ENCODE peak calls at places on chromosomes 11 and 22, in six cellular contexts. E is K562, T is HCT116, H is H1, P is HepG2, C is GM12878. W is an unnamed sample.

GRCh38 chr11:36622431-36623136 is 24.5 kb upstream of the RAG2 start:
- DNase-seq in E (peak), T (peak), H (no peak), P (peak), C (no peak), W (peak)

GRCh38 chr11:9691865-9692264 is 28.0 kb downstream of the SWAP70 start:
- DNase-seq in E (no peak), T (peak), H (no peak), P (no peak), C (no peak), W (peak)

GRCh38 chr11:48154162-48154561 is 62.4 kb upstream of the OR4B1 start:
- DNase-seq in E (no peak), T (no peak), H (no peak), P (no peak), C (no peak), W (peak)

GRCh38 chr22:24208012-24208749 is 26.9 kb downstream of the SUSD2 start:
- DNase-seq in E (no peak), T (peak), H (no peak), P (peak), C (no peak), W (peak)

GRCh38 chr11:64865286-64866172 is 12.9 kb downstream of the EHD1 start:
- DNase-seq in E (no peak), T (no peak), H (no peak), P (no peak), C (no peak), W (no peak)

GRCh38 chr11:12066799-12067508 is 43.4 kb upstream of the MICAL2 start:
- DNase-seq in E (no peak), T (no peak), H (no peak), P (peak), C (no peak), W (no peak)

GRCh38 chr22:46775364-46775758 is 12.9 kb downstream of the TBC1D22A start:
- DNase-seq in E (no peak), T (no peak), H (no peak), P (no peak), C (no peak), W (no peak)

GRCh38 chr11:47257178-47257517 is 648 bp upstream of the NR1H3 start:
- DNase-seq in E (no peak), T (no peak), H (no peak), P (no peak), C (no peak), W (no peak)

GRCh38 chr11:6667733-6668374 is 12.2 kb upstream of the DCHS1 start:
- DNase-seq in E (peak), T (peak), H (no peak), P (peak), C (peak), W (peak)

GRCh38 chr22:45859231-45860161 is 117.5 kb downstream of the WNT7B start:
- DNase-seq in E (no peak), T (no peak), H (no peak), P (peak), C (no peak), W (no peak)

GRCh38 chr22:47190276-47190956 is 428.0 kb downstream of the TBC1D22A start:
- DNase-seq in E (no peak), T (no peak), H (no peak), P (no peak), C (no peak), W (no peak)

GRCh38 chr11:57458410-57459111 is 1.8 kb upstream of the RTN4RL2 start:
- DNase-seq in E (peak), T (no peak), H (no peak), P (no peak), C (no peak), W (no peak)

GRCh38 chr22:37640591-37641250 is 1.3 kb downstream of the SH3BP1 start:
- DNase-seq in E (no peak), T (no peak), H (no peak), P (no peak), C (no peak), W (no peak)

GRCh38 chr11:35511666-35512065 is 13.8 kb downstream of the PAMR1 start:
- DNase-seq in E (no peak), T (no peak), H (no peak), P (no peak), C (no peak), W (no peak)

GRCh38 chr11:27699242-27699925 is 871 bp downstream of the BDNF start:
- DNase-seq in E (no peak), T (no peak), H (no peak), P (no peak), C (no peak), W (peak)

GRCh38 chr11:59172345-59173079 is 580 bp downstream of the DTX4 start:
- DNase-seq in E (no peak), T (no peak), H (no peak), P (peak), C (peak), W (no peak)

GRCh38 chr22:21641417-21641794 is 696 bp upstream of the SDF2L1 start:
- DNase-seq in E (peak), T (no peak), H (no peak), P (peak), C (no peak), W (peak)

GRCh38 chr11:118319031-118319814 is 14.7 kb downstream of the CD3E start:
- DNase-seq in E (peak), T (no peak), H (no peak), P (no peak), C (no peak), W (no peak)

GRCh38 chr22:50696251-50696798 is 23.7 kb downstream of the SHANK3 start:
- DNase-seq in E (no peak), T (no peak), H (no peak), P (no peak), C (no peak), W (no peak)

GRCh38 chr11:134196756-134197155 is 27.0 kb downstream of the NCAPD3 start:
- DNase-seq in E (no peak), T (no peak), H (no peak), P (no peak), C (no peak), W (no peak)

GRCh38 chr11:8531312-8531711 is 62.7 kb downstream of the STK33 start:
- DNase-seq in E (no peak), T (no peak), H (no peak), P (no peak), C (no peak), W (no peak)

GRCh38 chr22:41762980-41763779 is 37.3 kb upstream of the CCDC134 start:
- DNase-seq in E (peak), T (peak), H (peak), P (peak), C (no peak), W (peak)

GRCh38 chr22:41217553-41218157 is 12.5 kb downstream of the L3MBTL2 start:
- DNase-seq in E (peak), T (no peak), H (no peak), P (no peak), C (no peak), W (peak)

GRCh38 chr11:67311556-67312082 is 8.3 kb downstream of the SSH3 start:
- DNase-seq in E (peak), T (no peak), H (no peak), P (no peak), C (no peak), W (no peak)

GRCh38 chr22:30427871-30428270 is 2.3 kb downstream of the MTFP1 start:
- DNase-seq in E (no peak), T (no peak), H (no peak), P (no peak), C (no peak), W (no peak)
- TF ChIP-seq MAX in E (no peak), T (no peak), H (no peak), P (no peak), C (no peak), W (no peak)

DNA sequence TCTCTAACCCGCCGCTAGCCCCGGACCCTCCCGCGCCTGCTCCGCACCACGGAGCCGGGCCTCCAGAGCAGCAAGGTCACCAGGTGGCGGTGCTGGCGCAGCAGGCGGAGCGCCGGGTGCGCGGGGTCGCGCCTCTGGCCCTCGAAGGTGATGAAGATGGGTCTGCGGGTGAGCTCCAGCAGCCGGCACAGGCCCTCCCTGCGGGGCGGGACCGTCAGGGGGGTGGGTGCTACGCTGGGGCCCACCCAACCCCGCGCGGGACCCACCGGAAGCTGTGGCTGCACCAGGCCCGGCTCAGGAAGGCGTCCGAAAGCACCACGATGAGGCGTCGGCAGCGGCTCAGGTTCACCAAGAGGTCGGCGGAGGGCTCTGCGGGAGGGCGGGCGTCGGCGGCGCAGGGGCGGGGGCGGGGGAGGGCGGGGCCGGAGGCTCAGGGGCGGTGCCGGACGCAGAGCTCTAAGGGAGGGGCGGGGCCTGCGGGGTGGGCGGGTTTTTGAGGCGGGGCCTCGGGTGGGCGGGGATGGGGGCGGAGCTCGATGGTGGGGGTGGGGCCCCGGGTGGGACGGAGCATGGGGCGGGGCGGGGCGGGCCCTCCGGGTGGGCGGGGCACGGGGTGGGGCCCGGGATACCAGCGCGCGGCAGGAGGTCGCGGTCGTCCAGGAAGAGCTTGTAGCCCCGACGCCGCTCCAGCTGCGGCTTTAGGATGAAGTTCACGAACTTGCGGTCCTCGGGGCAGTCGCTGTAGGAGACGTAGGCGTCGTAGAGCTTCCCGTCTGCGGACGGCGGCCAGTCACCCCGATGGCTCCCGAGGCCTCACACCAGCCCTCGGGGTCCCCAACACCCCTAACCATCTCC is 7.8 kb downstream of the SIGIRR start:
- DNase-seq in E (peak), T (peak), H (peak), P (no peak), C (peak), W (peak)
- H3K4me2 ChIP-seq in E (peak), T (peak), H (peak), P (no peak), C (peak), W (peak)

DNA sequence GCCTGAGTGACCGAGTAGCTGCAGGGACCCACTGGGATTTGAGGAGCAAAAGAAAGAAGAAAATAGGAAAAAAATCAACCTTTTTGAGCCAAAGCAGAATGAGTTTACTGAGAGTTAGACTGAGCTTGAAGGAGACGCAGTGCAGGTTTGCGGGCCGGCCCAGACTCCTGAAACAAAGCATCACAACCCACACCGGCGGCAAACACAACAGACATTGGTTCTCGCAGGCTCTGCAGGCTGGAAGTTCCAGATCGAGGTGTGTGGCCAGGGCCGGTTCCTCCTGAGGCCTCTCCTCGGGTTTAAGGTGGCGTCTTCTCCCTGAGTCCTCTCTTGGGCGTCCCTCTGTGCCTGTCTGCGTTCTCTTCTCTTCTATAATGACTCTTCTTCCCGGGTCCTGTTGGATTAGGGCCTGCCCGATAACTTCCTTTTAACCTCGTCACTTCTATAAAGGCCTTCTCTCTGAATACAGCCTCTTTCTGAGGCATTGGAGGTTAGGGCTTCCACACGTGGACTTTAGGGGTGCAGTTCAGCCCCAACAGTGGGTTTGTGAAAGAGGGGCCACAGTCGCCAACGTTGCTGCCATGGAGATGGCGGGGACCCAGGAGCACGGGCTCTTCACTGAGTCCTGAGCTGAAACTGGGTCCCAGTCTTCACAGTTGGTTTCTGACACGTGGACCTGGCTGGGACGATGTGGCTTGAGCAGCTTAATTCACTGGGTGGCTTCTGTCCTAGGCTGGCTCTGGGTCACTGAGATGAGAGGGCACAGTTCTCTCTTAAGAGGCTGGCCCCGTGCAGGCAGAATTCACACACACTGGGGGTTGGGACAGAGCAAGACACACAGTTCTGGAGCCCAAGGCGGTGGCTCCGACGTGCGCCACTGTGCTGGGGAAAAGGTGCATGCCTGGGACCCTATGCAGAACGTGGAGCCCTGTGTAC is 1047.7 kb downstream of the BRD1 start:
- DNase-seq in E (no peak), T (no peak), H (no peak), P (no peak), C (no peak), W (no peak)
- TF ChIP-seq EZH2 in E (no peak), T (no peak), H (no peak), P (no peak), C (no peak), W (no peak)

GRCh38 chr22:29328566-29329500 is 13.3 kb upstream of the RASL10A start:
- DNase-seq in E (no peak), T (no peak), H (no peak), P (no peak), C (no peak), W (no peak)
- TF ChIP-seq MAX in E (no peak), T (no peak), H (no peak), P (no peak), C (no peak), W (no peak)

DNA sequence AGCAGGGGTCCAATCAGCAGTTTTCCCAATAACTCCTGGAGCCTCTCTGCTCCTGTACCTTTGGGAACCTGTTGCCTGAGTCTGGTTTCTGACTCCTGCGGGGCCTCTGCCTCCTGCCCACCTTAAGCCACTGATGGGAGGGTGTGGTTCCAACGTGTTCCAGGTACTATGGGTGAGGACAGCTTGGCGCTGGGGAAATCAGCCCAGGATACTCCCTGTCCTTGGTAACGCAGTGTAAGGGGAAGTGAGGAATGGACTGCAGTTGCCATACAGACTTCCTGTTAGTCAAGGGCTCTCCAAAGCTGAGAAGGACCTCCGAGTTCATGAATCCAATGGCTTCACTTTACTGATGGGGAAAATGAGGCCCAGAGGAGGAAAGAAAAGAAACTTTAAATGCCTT is 1.2 kb upstream of the MARK2 start:
- DNase-seq in E (no peak), T (no peak), H (no peak), P (no peak), C (no peak), W (peak)
- H3K4me2 ChIP-seq in E (no peak), T (peak), H (peak), P (peak), C (peak), W (peak)

GRCh38 chr22:43342347-43343261 is 568 bp downstream of the SCUBE1 start:
- DNase-seq in E (no peak), T (no peak), H (no peak), P (no peak), C (no peak), W (no peak)
- TF ChIP-seq EZH2 in E (no peak), T (no peak), H (peak), P (no peak), C (no peak), W (peak)

GRCh38 chr22:38789606-38790005 is 4.3 kb downstream of the DNAL4 start:
- DNase-seq in E (no peak), T (no peak), H (no peak), P (no peak), C (no peak), W (no peak)

GRCh38 chr22:38786631-38787030 is 7.3 kb downstream of the DNAL4 start:
- DNase-seq in E (no peak), T (no peak), H (no peak), P (no peak), C (no peak), W (no peak)

GRCh38 chr22:38788016-38788415 is 5.9 kb downstream of the DNAL4 start:
- DNase-seq in E (no peak), T (no peak), H (no peak), P (no peak), C (no peak), W (peak)

GRCh38 chr22:38788846-38789245 is 5.1 kb downstream of the DNAL4 start:
- DNase-seq in E (no peak), T (no peak), H (no peak), P (no peak), C (no peak), W (no peak)

GRCh38 chr22:38788417-38788816 is 5.5 kb downstream of the DNAL4 start:
- DNase-seq in E (peak), T (no peak), H (no peak), P (no peak), C (no peak), W (peak)
- TF ChIP-seq MAX in E (no peak), T (peak), H (no peak), P (no peak), C (no peak), W (no peak)